ENCODE peak calls at places on chromosomes 12 and 14, in four cellular contexts. One of them, this sample, is unnamed.
A peak's percentile ranks its signal among the peaks of the same experiment; 100 is the strongest.

GRCh38 chr12:101671157-101671791 is 26.2 kb upstream of the CHPT1 start:
- DNase-seq in IMR-90: no peak
- DNase-seq in H1: no peak
- DNase-seq in H9: no peak
- DNase-seq in this sample: no peak

GRCh38 chr14:72528059-72528950 is 365.6 kb downstream of the DPF3 start:
- DNase-seq in IMR-90: peak; percentile 67
- DNase-seq in H1: no peak
- DNase-seq in H9: no peak
- DNase-seq in this sample: no peak

GRCh38 chr14:93231129-93231979 is 24.3 kb downstream of the UBR7 start:
- DNase-seq in IMR-90: peak; percentile 59
- DNase-seq in H1: no peak
- DNase-seq in H9: no peak
- DNase-seq in this sample: no peak

GRCh38 chr14:34301107-34301734 is 160.8 kb downstream of the SPTSSA start:
- DNase-seq in IMR-90: peak; percentile 12
- DNase-seq in H1: no peak
- DNase-seq in H9: no peak
- DNase-seq in this sample: peak; percentile 66

GRCh38 chr14:103332143-103332919 is 1.7 kb upstream of the EIF5 start:
- DNase-seq in IMR-90: no peak
- DNase-seq in H1: no peak
- DNase-seq in H9: no peak
- DNase-seq in this sample: no peak

GRCh38 chr12:100154472-100155247 is 12.0 kb upstream of the BLTP3B start:
- DNase-seq in IMR-90: peak; percentile 48
- DNase-seq in H1: peak; percentile 98
- DNase-seq in H9: peak; percentile 97
- DNase-seq in this sample: peak; percentile 93

GRCh38 chr12:127619869-127620769 is 646.9 kb upstream of the TMEM132C start:
- DNase-seq in IMR-90: no peak
- DNase-seq in H1: no peak
- DNase-seq in H9: no peak
- DNase-seq in this sample: peak; percentile 58

GRCh38 chr14:57486767-57487379 is 6.8 kb downstream of the CCDC198 start:
- DNase-seq in IMR-90: peak; percentile 41
- DNase-seq in H1: no peak
- DNase-seq in H9: no peak
- DNase-seq in this sample: peak; percentile 72

GRCh38 chr14:92867246-92867925 is 55.6 kb upstream of the CHGA start:
- DNase-seq in IMR-90: no peak
- DNase-seq in H1: no peak
- DNase-seq in H9: no peak
- DNase-seq in this sample: no peak

GRCh38 chr12:26290560-26290959 is 95.2 kb downstream of the SSPN start:
- DNase-seq in IMR-90: no peak
- DNase-seq in H1: no peak
- DNase-seq in H9: no peak
- DNase-seq in this sample: no peak

GRCh38 chr14:54877703-54878021 is 25.0 kb downstream of the GCH1 start:
- DNase-seq in IMR-90: no peak
- DNase-seq in H1: peak; percentile 55
- DNase-seq in H9: peak; percentile 66
- DNase-seq in this sample: peak; percentile 25

GRCh38 chr12:116164263-116164817 is 113.2 kb downstream of the MED13L start:
- DNase-seq in IMR-90: peak; percentile 11
- DNase-seq in H1: no peak
- DNase-seq in H9: no peak
- DNase-seq in this sample: peak; percentile 38

GRCh38 chr12:131039551-131039950 is 85.8 kb downstream of the ADGRD1 start:
- DNase-seq in IMR-90: no peak
- DNase-seq in H1: no peak
- DNase-seq in H9: no peak
- DNase-seq in this sample: no peak

DNA sequence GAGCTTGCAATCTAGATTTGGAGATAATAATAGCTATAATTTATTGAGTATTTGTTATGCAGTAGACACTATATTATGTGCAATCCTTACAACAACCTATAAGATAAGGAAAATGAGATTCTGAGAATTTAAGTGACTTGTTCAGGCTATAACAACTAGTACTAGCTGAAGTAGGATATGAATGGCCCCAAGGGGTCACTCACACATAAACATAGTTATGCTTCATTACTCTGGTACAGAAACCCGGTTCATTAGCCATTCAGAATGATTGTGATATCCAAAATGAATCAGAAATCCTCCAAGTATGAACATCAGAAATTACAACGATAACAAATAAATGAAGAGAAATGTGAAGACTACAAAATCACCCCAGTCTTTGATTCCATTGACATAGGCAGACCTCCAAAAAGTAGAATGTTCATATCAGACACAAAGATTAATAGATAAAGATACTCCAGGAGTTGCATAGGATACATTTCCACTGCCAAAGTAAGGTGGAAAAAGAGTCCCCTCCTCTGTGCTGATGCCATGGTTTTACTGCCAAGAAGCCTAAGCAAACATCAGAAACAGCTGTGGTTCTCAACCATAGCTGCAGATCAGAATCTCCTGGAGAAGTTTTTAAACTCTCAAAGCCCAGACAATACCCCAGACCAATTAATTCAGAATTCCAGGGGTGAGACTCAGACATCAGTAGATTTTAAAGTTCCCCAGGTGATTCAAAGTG is 8.6 kb upstream of the NID2 start:
- DNase-seq in IMR-90: peak; percentile 39
- DNase-seq in H1: no peak
- DNase-seq in H9: no peak
- DNase-seq in this sample: no peak
- H3K4me1 ChIP-seq in IMR-90: peaks cover 40% of the 10 kb centered on the region
- H3K4me1 ChIP-seq in H1: no peaks in the 10 kb centered on the region
- H3K4me1 ChIP-seq in H9: no peaks in the 10 kb centered on the region
- H3K4me1 ChIP-seq in this sample: no peaks in the 10 kb centered on the region

GRCh38 chr12:27491226-27491625 is 32.8 kb upstream of the PPFIBP1 start:
- DNase-seq in IMR-90: no peak
- DNase-seq in H1: no peak
- DNase-seq in H9: no peak
- DNase-seq in this sample: no peak

GRCh38 chr12:27498159-27498558 is 25.8 kb upstream of the PPFIBP1 start:
- DNase-seq in IMR-90: no peak
- DNase-seq in H1: no peak
- DNase-seq in H9: no peak
- DNase-seq in this sample: no peak

GRCh38 chr12:27488479-27488878 is 35.5 kb upstream of the PPFIBP1 start:
- DNase-seq in IMR-90: no peak
- DNase-seq in H1: no peak
- DNase-seq in H9: no peak
- DNase-seq in this sample: peak; percentile 26

GRCh38 chr12:27497446-27497845 is 26.6 kb upstream of the PPFIBP1 start:
- DNase-seq in IMR-90: no peak
- DNase-seq in H1: no peak
- DNase-seq in H9: no peak
- DNase-seq in this sample: no peak

GRCh38 chr12:27493260-27493935 is 30.6 kb upstream of the PPFIBP1 start:
- DNase-seq in IMR-90: peak; percentile 2
- DNase-seq in H1: no peak
- DNase-seq in H9: no peak
- DNase-seq in this sample: peak; percentile 57
- H3K56ac ChIP-seq in IMR-90: no peak overlapping the region
- H3K56ac ChIP-seq in H1: no peak overlapping the region
- H3K56ac ChIP-seq in H9: no peak overlapping the region
- H3K56ac ChIP-seq in this sample: no peak overlapping the region

DNA sequence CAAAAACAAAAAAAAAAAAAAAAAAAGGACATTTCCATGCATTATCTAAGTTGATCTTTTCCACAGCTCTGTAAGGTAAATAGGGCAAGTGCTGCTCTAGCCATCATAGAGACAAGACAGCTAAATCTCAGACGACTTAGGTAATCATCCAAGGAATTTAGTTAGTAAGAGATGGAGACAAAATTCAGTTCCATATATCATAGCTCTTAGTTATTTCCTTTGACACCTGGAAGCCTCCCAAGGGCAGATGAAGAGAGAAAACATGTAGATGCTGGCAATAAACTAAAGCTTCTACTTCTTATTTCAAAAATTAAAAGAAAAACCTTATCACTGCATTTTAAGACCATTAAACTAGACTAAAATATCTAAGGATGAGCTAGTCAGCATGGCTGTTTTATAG is 48.6 kb downstream of the ST8SIA1 start:
- DNase-seq in IMR-90: no peak
- DNase-seq in H1: no peak
- DNase-seq in H9: no peak
- DNase-seq in this sample: no peak
- H3K4me1 ChIP-seq in IMR-90: peaks cover 12% of the 10 kb centered on the region
- H3K4me1 ChIP-seq in H1: peaks cover 6% of the 10 kb centered on the region
- H3K4me1 ChIP-seq in H9: peaks cover 5% of the 10 kb centered on the region
- H3K4me1 ChIP-seq in this sample: peaks cover 7% of the 10 kb centered on the region

GRCh38 chr12:48973084-48973483 is 1.5 kb upstream of the WNT10B start:
- DNase-seq in IMR-90: no peak
- DNase-seq in H1: no peak
- DNase-seq in H9: no peak
- DNase-seq in this sample: no peak

GRCh38 chr12:48972213-48973021 is 882 bp upstream of the WNT10B start:
- DNase-seq in IMR-90: peak; percentile 41
- DNase-seq in H1: no peak
- DNase-seq in H9: peak; percentile 68
- DNase-seq in this sample: no peak

GRCh38 chr12:48973531-48973930 is 2.0 kb upstream of the WNT10B start:
- DNase-seq in IMR-90: no peak
- DNase-seq in H1: no peak
- DNase-seq in H9: no peak
- DNase-seq in this sample: no peak

GRCh38 chr12:48970702-48971334 is 717 bp downstream of the WNT10B start:
- DNase-seq in IMR-90: no peak
- DNase-seq in H1: no peak
- DNase-seq in H9: no peak
- DNase-seq in this sample: no peak

DNA sequence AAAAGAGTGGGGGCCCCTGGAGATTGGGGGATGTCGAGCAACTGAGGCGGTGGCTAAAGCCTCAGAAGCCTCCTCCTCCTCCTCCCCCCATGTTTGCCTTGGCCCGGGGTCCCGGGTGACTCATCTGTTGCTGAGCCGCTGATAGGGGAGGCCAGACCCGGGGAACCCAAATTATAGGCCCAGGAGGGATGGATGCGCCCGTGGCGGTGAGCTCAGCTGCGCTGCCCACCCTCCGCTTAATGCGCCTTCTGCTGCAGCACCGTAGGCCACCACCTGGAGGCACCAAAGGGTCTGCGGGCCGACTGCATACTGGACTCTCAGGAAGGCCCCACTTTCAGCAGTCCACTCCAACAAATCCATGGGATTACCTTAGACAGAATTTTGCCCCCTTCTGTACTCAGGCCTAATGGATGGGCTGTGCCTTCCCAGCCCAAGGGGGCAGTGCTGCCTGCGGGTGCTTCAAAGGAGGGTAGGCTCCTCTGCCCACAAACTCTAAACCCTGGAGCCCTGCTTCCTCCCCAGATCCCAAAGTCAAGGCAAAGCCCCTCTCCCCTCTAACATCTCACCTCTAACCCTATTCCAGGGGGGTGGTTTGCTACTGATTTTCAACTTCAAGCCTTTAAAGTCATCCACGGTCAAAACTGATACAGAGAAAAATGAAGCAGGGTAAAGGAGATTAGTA is 2.6 kb upstream of the WNT10B start:
- DNase-seq in IMR-90: peak; percentile 54
- DNase-seq in H1: peak; percentile 91
- DNase-seq in H9: peak; percentile 83
- DNase-seq in this sample: no peak
- H3K56ac ChIP-seq in IMR-90: no peak overlapping the region
- H3K56ac ChIP-seq in H1: no peak overlapping the region
- H3K56ac ChIP-seq in H9: no peak overlapping the region
- H3K56ac ChIP-seq in this sample: no peak overlapping the region

DNA sequence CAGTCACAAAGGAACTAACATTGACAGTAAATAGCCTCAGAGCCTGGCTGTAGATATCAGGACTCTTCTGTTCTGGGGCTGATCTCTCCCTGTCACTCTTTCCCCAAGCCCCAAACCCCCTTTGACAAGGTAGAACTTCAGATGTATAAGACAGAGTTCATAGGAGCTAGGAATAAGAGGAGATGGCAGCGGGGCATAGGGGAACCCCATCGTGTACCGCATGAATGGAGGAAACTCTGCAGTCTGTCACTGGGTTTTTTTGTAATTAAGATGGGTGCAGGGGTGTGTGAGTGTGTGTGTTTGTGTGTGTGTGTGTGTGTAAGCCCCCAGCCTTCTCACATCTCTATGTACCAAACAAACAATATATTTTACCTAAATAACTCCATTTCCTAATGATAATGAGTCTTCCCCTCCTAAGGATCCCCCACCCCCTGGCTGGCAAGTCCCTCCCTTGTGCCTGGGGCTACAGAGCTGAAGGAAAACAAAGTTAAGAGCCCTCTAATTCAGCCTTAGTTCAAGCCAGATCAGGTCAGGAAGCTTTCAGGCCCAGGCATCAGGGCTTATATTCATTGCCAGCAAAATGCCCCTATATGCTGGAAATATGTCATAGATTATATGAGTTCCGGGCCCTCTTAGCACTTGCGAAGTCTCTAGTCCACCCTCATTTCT is 9.1 kb upstream of the HOXC4 start:
- DNase-seq in IMR-90: no peak
- DNase-seq in H1: no peak
- DNase-seq in H9: no peak
- DNase-seq in this sample: no peak
- H3K4me1 ChIP-seq in IMR-90: no peaks in the 10 kb centered on the region
- H3K4me1 ChIP-seq in H1: peaks cover 4% of the 10 kb centered on the region
- H3K4me1 ChIP-seq in H9: no peaks in the 10 kb centered on the region
- H3K4me1 ChIP-seq in this sample: no peaks in the 10 kb centered on the region

This sample was measured in mesendoderm.